ENCODE peak calls at places on chromosomes 1 and 21, in six cellular contexts. C is psoas muscle, K is GM23338, O is IMR-90, L is hepatocyte, A is HepG2. M is an unnamed sample.

GRCh38 chr1:92768915-92769314 is 16.0 kb downstream of the EVI5 start:
- DNase-seq in C (no peak), K (no peak), O (no peak), L (no peak), A (no peak), M (no peak)

GRCh38 chr1:239811211-239811902 is 280.3 kb upstream of the FMN2 start:
- DNase-seq in C (no peak), K (peak; percentile 49), O (no peak), L (no peak), A (no peak), M (no peak)

GRCh38 chr1:41994195-41994894 is 75.6 kb upstream of the HIVEP3 start:
- DNase-seq in C (no peak), K (no peak), O (no peak), L (no peak), A (no peak), M (no peak)

GRCh38 chr1:31696246-31696645 is 7.6 kb downstream of the COL16A1 start:
- DNase-seq in C (no peak), K (no peak), O (no peak), L (no peak), A (no peak), M (no peak)

GRCh38 chr1:164731161-164731747 is 172.3 kb downstream of the PBX1 start:
- DNase-seq in C (no peak), K (peak; percentile 70), O (no peak), L (no peak), A (no peak), M (no peak)

GRCh38 chr1:16122916-16123315 is 33.0 kb downstream of the EPHA2 start:
- DNase-seq in C (peak; percentile 46), K (no peak), O (peak; percentile 86), L (no peak), A (no peak), M (no peak)

GRCh38 chr1:62230724-62231123 is 36.1 kb downstream of the L1TD1 start:
- DNase-seq in C (no peak), K (no peak), O (peak; percentile 19), L (peak; percentile 35), A (no peak), M (peak; percentile 48)

GRCh38 chr1:205507896-205508714 is 3.6 kb downstream of the CDK18 start:
- DNase-seq in C (no peak), K (no peak), O (no peak), L (no peak), A (no peak), M (no peak)

GRCh38 chr1:244067893-244068292 is 16.8 kb downstream of the ZBTB18 start:
- DNase-seq in C (no peak), K (no peak), O (peak; percentile 46), L (peak; percentile 55), A (peak; percentile 50), M (no peak)

GRCh38 chr1:232613752-232614381 is 16.1 kb downstream of the SIPA1L2 start:
- DNase-seq in C (no peak), K (no peak), O (peak; percentile 94), L (peak; percentile 40), A (no peak), M (peak; percentile 16)

GRCh38 chr1:161176468-161177111 is 717 bp downstream of the B4GALT3 start:
- DNase-seq in C (peak; percentile 28), K (no peak), O (no peak), L (no peak), A (no peak), M (no peak)

GRCh38 chr1:212241445-212242287 is 43.5 kb upstream of the PPP2R5A start:
- DNase-seq in C (no peak), K (no peak), O (no peak), L (no peak), A (no peak), M (no peak)

GRCh38 chr1:7941437-7941793 is 776 bp upstream of the TNFRSF9 start:
- DNase-seq in C (no peak), K (no peak), O (peak; percentile 46), L (no peak), A (no peak), M (no peak)

GRCh38 chr1:160951443-160952128 is 3.0 kb downstream of the ITLN2 start:
- DNase-seq in C (peak; percentile 58), K (peak; percentile 85), O (peak; percentile 41), L (peak; percentile 79), A (peak; percentile 35), M (peak; percentile 78)

GRCh38 chr1:67264899-67265298 is 42.8 kb upstream of the IL12RB2 start:
- DNase-seq in C (no peak), K (no peak), O (no peak), L (no peak), A (no peak), M (no peak)

GRCh38 chr1:60621524-60621923 is 460.8 kb upstream of the NFIA start:
- DNase-seq in C (no peak), K (peak; percentile 13), O (no peak), L (peak; percentile 14), A (no peak), M (no peak)

GRCh38 chr1:109298666-109299086 is 8.1 kb downstream of the MYBPHL start:
- DNase-seq in C (peak; percentile 63), K (no peak), O (peak; percentile 55), L (no peak), A (peak; percentile 79), M (no peak)

GRCh38 chr1:237736372-237737029 is 154.2 kb downstream of the ZP4 start:
- DNase-seq in C (no peak), K (peak; percentile 75), O (peak; percentile 1), L (peak; percentile 28), A (peak; percentile 1), M (peak; percentile 6)

GRCh38 chr1:162349635-162350330 is 26.9 kb downstream of the SPATA46 start:
- DNase-seq in C (no peak), K (no peak), O (peak; percentile 77), L (peak; percentile 67), A (no peak), M (peak; percentile 46)

GRCh38 chr1:55813619-55814018 is 598.5 kb upstream of the USP24 start:
- DNase-seq in C (peak; percentile 78), K (no peak), O (peak; percentile 82), L (peak; percentile 66), A (peak; percentile 35), M (peak; percentile 52)

GRCh38 chr1:176029609-176030008 is 177.5 kb downstream of the COP1 start:
- DNase-seq in C (no peak), K (no peak), O (no peak), L (no peak), A (no peak), M (no peak)

GRCh38 chr1:117038236-117038635 is 21.9 kb upstream of the TTF2 start:
- DNase-seq in C (no peak), K (no peak), O (no peak), L (no peak), A (no peak), M (no peak)

GRCh38 chr1:109793089-109793485 is 29.4 kb upstream of the EPS8L3 start:
- DNase-seq in C (peak; percentile 24), K (no peak), O (no peak), L (no peak), A (no peak), M (no peak)

GRCh38 chr1:228241259-228241658 is 33.4 kb downstream of the OBSCN start:
- DNase-seq in C (peak; percentile 87), K (no peak), O (no peak), L (no peak), A (no peak), M (no peak)

GRCh38 chr21:25809013-25809412 is 74.2 kb downstream of the GABPA start:
- DNase-seq in C (no peak), K (no peak), O (peak; percentile 19), L (no peak), A (no peak), M (no peak)

GRCh38 chr1:156601122-156601830 is at the start of gene GPATCH4:
- DNase-seq in C (peak; percentile 81), K (peak; percentile 98), O (peak; percentile 92), L (peak; percentile 88), A (peak; percentile 73), M (peak; percentile 85)

GRCh38 chr1:16366722-16367257 is at the start of gene SZRD1:
- DNase-seq in C (peak; percentile 98), K (peak; percentile 99), O (peak; percentile 99), L (peak; percentile 99), A (peak; percentile 98), M (peak; percentile 96)

GRCh38 chr21:35199733-35200015 is 150.6 kb upstream of the RUNX1 start:
- DNase-seq in C (no peak), K (no peak), O (no peak), L (no peak), A (no peak), M (no peak)

GRCh38 chr1:115466433-115466832 is 128.4 kb upstream of the NGF start:
- DNase-seq in C (no peak), K (peak; percentile 47), O (no peak), L (no peak), A (no peak), M (no peak)
- TF ChIP-seq CTCF in C (no peak), K (no peak), O (peak; percentile 35), L (no peak), A (no peak), M (no peak)

DNA sequence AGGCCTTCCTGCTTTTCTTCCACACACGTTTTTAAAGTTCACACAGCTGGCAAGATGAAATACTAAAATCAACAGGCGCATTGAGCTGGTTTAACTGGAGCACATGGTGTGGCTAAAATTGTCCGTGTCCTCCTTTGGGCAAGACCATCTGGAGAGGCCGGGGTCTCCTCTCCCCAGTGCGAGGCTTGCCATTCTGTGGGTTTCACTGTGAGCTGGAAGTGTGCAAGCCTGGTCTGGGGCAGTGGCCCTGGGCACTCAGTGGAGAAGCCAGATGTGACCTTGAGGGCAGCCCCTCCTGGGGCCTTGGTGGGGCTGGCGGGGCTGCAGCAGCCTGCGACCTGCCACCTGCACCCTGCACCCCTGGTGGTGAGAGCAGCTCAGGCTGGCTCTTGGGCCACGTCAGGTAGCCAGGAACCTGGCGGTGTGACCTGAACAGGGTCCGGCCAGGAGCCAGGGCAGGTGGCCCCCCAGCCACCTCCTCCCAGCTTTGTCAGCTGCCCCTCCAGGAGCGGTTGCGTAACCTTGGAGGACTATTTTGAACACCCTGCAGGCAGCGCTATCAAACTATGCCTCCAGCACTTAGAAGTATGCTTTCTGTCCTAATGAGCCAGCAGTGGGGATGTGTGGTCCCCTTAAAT is 52.4 kb downstream of the SLC37A1 start:
- DNase-seq in C (no peak), K (no peak), O (no peak), L (no peak), A (no peak), M (peak; percentile 1)
- H3K36me3 ChIP-seq in C (no peaks in the 10 kb centered on the region), K (no peaks in the 10 kb centered on the region), O (no peaks in the 10 kb centered on the region), L (no peaks in the 10 kb centered on the region), A (no peaks in the 10 kb centered on the region), M (no peaks in the 10 kb centered on the region)

DNA sequence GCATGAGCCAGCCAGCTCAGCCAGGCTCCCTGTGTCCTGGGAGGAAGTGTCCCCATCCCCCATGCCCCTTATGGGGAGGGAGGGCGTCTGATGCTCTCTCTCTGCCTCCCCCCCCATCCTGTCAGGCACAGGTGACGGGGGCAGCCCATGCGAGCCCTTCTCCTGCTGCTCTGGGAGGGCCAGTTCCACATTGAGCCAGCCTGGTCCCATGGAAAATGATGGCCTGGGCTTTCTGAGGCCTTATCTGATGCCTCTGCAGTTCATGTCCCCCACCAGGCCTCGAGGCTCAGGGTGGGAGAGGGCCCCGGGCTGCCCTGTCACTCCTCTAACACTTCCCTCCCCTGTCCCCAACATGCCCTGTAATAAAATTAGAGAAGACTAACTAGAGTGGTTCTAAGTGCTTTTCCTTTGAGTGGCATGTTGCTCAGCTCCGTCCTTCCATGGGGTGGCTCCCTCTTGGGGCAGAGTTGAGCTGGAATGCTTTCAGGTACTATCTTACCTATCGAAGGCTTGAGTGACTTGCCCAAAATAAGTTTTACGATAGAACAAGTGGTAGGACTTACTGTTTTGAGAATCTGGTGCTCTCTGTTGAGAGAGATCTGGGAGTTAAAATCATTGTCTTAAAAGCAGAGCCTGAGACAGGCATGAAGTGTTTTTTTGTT is 1.8 kb upstream of the MTFR1L start:
- DNase-seq in C (no peak), K (peak; percentile 69), O (no peak), L (peak; percentile 55), A (peak; percentile 10), M (peak; percentile 31)
- TF ChIP-seq CTCF in C (no peak), K (peak; percentile 55), O (no peak), L (peak; percentile 35), A (peak; percentile 52), M (no peak)

GRCh38 chr21:32472890-32473765 is 60.6 kb downstream of the EVA1C start:
- DNase-seq in C (no peak), K (no peak), O (no peak), L (no peak), A (no peak), M (no peak)
- H3K36me3 ChIP-seq in C (no peaks in the 10 kb centered on the region), K (no peaks in the 10 kb centered on the region), O (peaks cover 1% of the 10 kb centered on the region), L (no peaks in the 10 kb centered on the region), A (no peaks in the 10 kb centered on the region), M (no peaks in the 10 kb centered on the region)